ENCODE peak calls at places on chromosomes 13 and 19, in six cellular contexts. X is effector memory CD4-positive, alpha-beta T cell; T is astrocyte of the cerebellum; I is GM23338; Y is RPMI7951; R is cardiac fibroblast. J is an unnamed sample.

GRCh38 chr19:32866061-32866460 is 3.5 kb downstream of the SLC7A9 start:
- DNase-seq in T (no peak), X (no peak), Y (no peak), I (no peak), R (no peak), J (no peak)

GRCh38 chr19:49491030-49491803 is 3.8 kb downstream of the RPL13A start:
- DNase-seq in X (no peak), T (no peak), I (no peak), Y (no peak), R (no peak), J (no peak)

GRCh38 chr13:112241288-112241687 is 134.9 kb upstream of the SPACA7 start:
- DNase-seq in R (no peak), T (no peak), I (no peak), Y (no peak), X (no peak), J (no peak)

GRCh38 chr13:33322474-33322827 is 36.9 kb upstream of the STARD13 start:
- DNase-seq in R (peak), Y (no peak), X (no peak), I (no peak), T (no peak), J (no peak)

GRCh38 chr13:35470671-35471465 is 5.6 kb downstream of the MAB21L1 start:
- DNase-seq in Y (no peak), T (no peak), R (peak), X (no peak), I (peak), J (peak)

GRCh38 chr19:35513231-35513974 is at the start of gene DMKN:
- DNase-seq in I (peak), R (peak), T (no peak), X (no peak), Y (no peak), J (peak)

GRCh38 chr19:16285769-16286564 is 38.7 kb upstream of the KLF2 start:
- DNase-seq in X (no peak), R (no peak), T (peak), I (peak), Y (peak), J (no peak)

GRCh38 chr13:114078501-114079451 is 53.6 kb downstream of the RASA3 start:
- DNase-seq in X (no peak), I (no peak), T (peak), Y (no peak), R (peak), J (peak)

GRCh38 chr19:6423499-6424189 is 967 bp downstream of the KHSRP start:
- DNase-seq in I (peak), Y (peak), R (peak), X (no peak), T (no peak), J (peak)

GRCh38 chr19:2332341-2333026 is 4.0 kb downstream of the SPPL2B start:
- DNase-seq in T (no peak), R (no peak), Y (no peak), I (no peak), X (peak), J (no peak)

GRCh38 chr19:45424191-45425058 is 708 bp upstream of the ERCC1 start:
- DNase-seq in I (peak), R (peak), T (peak), Y (peak), X (no peak), J (peak)

GRCh38 chr13:107099661-107100060 is 531.7 kb upstream of the ARGLU1 start:
- DNase-seq in X (no peak), R (no peak), Y (no peak), T (peak), I (no peak), J (no peak)

GRCh38 chr19:55178781-55179569 is 1.1 kb downstream of the SYT5 start:
- DNase-seq in Y (peak), I (peak), R (peak), T (no peak), X (peak), J (peak)

GRCh38 chr19:53808710-53809125 is 15.4 kb downstream of the NLRP12 start:
- DNase-seq in T (peak), Y (peak), R (peak), I (peak), X (no peak), J (peak)

GRCh38 chr13:105908581-105908980 is 626.9 kb downstream of the EFNB2 start:
- DNase-seq in T (no peak), X (no peak), Y (peak), I (no peak), R (no peak), J (no peak)

GRCh38 chr19:4678881-4679379 is 8.8 kb upstream of the MYDGF start:
- DNase-seq in R (peak), I (peak), T (no peak), X (no peak), Y (no peak), J (peak)

GRCh38 chr19:41307954-41308449 is 2.0 kb upstream of the CCDC97 start:
- DNase-seq in Y (no peak), I (no peak), T (no peak), X (no peak), R (no peak), J (no peak)

GRCh38 chr13:35763805-35764170 is 287.3 kb upstream of the MAB21L1 start:
- DNase-seq in I (no peak), R (no peak), Y (no peak), X (no peak), T (no peak), J (no peak)

GRCh38 chr13:77042566-77043177 is 15.7 kb upstream of the FBXL3 start:
- DNase-seq in X (no peak), R (no peak), I (no peak), Y (no peak), T (no peak), J (no peak)

GRCh38 chr19:52557231-52557995 is 12.7 kb upstream of the ZNF701 start:
- DNase-seq in I (no peak), R (no peak), X (no peak), Y (no peak), T (no peak), J (no peak)

GRCh38 chr13:91369432-91369831 is 21.9 kb downstream of the MIR17HG start:
- DNase-seq in I (no peak), Y (peak), T (peak), R (peak), X (no peak), J (no peak)

GRCh38 chr13:23996456-23996855 is 99.2 kb upstream of the C1QTNF9B start:
- DNase-seq in Y (no peak), X (no peak), R (no peak), T (no peak), I (no peak), J (peak)

GRCh38 chr13:113633485-113633873 is 24.5 kb downstream of the ATP4B start:
- DNase-seq in I (no peak), R (no peak), T (no peak), X (no peak), Y (no peak), J (no peak)

J was measured in endodermal cell.